ENCODE peak calls at places on chromosomes 16 and 17, in eight cellular contexts. W, J, G, L, U, O, I and M are unnamed samples. For H3K9me3, the result is how much of the 10 kb centered on the place peaks cover.

GRCh38 chr17:46727572-46728348 is 90.7 kb downstream of the WNT3 start:
- DNase-seq in G (no peak), I (no peak), L (no peak), U (no peak), J (no peak), W (peak), O (no peak), M (no peak)

GRCh38 chr16:75080205-75081029 is 36.2 kb downstream of the LDHD start:
- DNase-seq in O (no peak), L (no peak), W (peak), U (no peak), J (no peak), G (no peak), I (no peak), M (no peak)

GRCh38 chr16:87007907-87008306 is 309.3 kb downstream of the C16orf95 start:
- DNase-seq in U (no peak), W (no peak), O (peak), G (no peak), I (no peak), L (no peak), J (no peak), M (no peak)

GRCh38 chr17:72063262-72063661 is 57.6 kb upstream of the SOX9 start:
- DNase-seq in W (no peak), J (no peak), L (no peak), G (no peak), O (no peak), I (no peak), U (no peak), M (no peak)

GRCh38 chr16:57592591-57593003 is 35.8 kb upstream of the ADGRG1 start:
- DNase-seq in G (no peak), I (peak), J (peak), L (no peak), W (no peak), O (no peak), U (no peak), M (no peak)

GRCh38 chr16:10983175-10983558 is 38.8 kb downstream of the CLEC16A start:
- DNase-seq in G (no peak), U (no peak), J (no peak), O (no peak), L (no peak), W (no peak), I (no peak), M (no peak)

GRCh38 chr17:27218719-27219488 is 75.0 kb upstream of the WSB1 start:
- DNase-seq in U (no peak), W (no peak), I (no peak), L (no peak), O (no peak), G (no peak), J (no peak), M (no peak)

GRCh38 chr16:70269471-70269870 is 17.7 kb upstream of the EXOSC6 start:
- DNase-seq in G (no peak), J (no peak), O (peak), L (no peak), W (no peak), I (no peak), U (peak), M (no peak)

GRCh38 chr17:33639103-33639991 is 346.3 kb upstream of the ASIC2 start:
- DNase-seq in O (no peak), W (no peak), L (no peak), U (no peak), J (no peak), I (no peak), G (no peak), M (no peak)

GRCh38 chr17:73334771-73335513 is 23.1 kb upstream of the CDC42EP4 start:
- DNase-seq in G (no peak), O (no peak), W (no peak), U (no peak), L (no peak), I (no peak), J (no peak), M (no peak)

GRCh38 chr16:678858-679807 is 1.1 kb upstream of the STUB1 start:
- DNase-seq in W (no peak), I (peak), U (peak), L (peak), J (peak), O (peak), G (peak), M (peak)

GRCh38 chr16:8831450-8832382 is 34.1 kb downstream of the PMM2 start:
- DNase-seq in U (no peak), J (no peak), O (no peak), I (no peak), G (no peak), L (no peak), W (no peak), M (no peak)

GRCh38 chr17:37447641-37448040 is 41.0 kb downstream of the TADA2A start:
- DNase-seq in L (no peak), W (no peak), O (no peak), J (no peak), G (no peak), U (no peak), I (no peak), M (no peak)

GRCh38 chr16:83802135-83802534 is 5.6 kb upstream of the HSBP1 start:
- DNase-seq in O (no peak), W (peak), L (no peak), J (no peak), U (no peak), G (no peak), I (no peak), M (no peak)

GRCh38 chr17:71024172-71024571 is 854.8 kb downstream of the KCNJ2 start:
- DNase-seq in W (no peak), J (no peak), U (no peak), L (no peak), I (no peak), G (no peak), O (no peak), M (no peak)

GRCh38 chr17:49031965-49032928 is 35.1 kb downstream of the IGF2BP1 start:
- DNase-seq in G (no peak), I (no peak), J (peak), W (peak), L (peak), O (no peak), U (no peak), M (no peak)

GRCh38 chr17:43661699-43662431 is at the start of gene MEOX1:
- DNase-seq in G (no peak), I (no peak), U (no peak), O (no peak), J (no peak), L (no peak), W (no peak), M (no peak)

GRCh38 chr16:75250809-75251279 is 580 bp downstream of the BCAR1 start:
- DNase-seq in W (no peak), G (peak), L (no peak), J (no peak), I (no peak), U (peak), O (peak), M (peak)

GRCh38 chr16:84585886-84586285 is 32.0 kb downstream of the COTL1 start:
- DNase-seq in G (no peak), L (no peak), W (no peak), I (no peak), J (no peak), O (no peak), U (peak), M (no peak)

GRCh38 chr17:2150871-2151270 is 96.0 kb downstream of the HIC1 start:
- DNase-seq in I (no peak), L (no peak), J (no peak), G (no peak), W (no peak), O (no peak), U (no peak), M (no peak)

GRCh38 chr17:50986989-50987660 is 121.0 kb upstream of the TOB1 start:
- DNase-seq in O (no peak), J (no peak), G (no peak), U (no peak), L (no peak), I (no peak), W (peak), M (no peak)

GRCh38 chr17:59406808-59407381 is 75.4 kb downstream of the YPEL2 start:
- DNase-seq in O (no peak), U (no peak), J (no peak), G (no peak), I (no peak), L (no peak), W (peak), M (no peak)

GRCh38 chr17:66580178-66580577 is 254.7 kb upstream of the CACNG5 start:
- DNase-seq in W (peak), U (no peak), J (no peak), L (peak), G (peak), I (no peak), O (peak), M (peak)

GRCh38 chr17:9824797-9825338 is 856 bp upstream of the GLP2R start:
- DNase-seq in O (no peak), W (no peak), U (no peak), I (no peak), L (no peak), J (no peak), G (no peak), M (no peak)

GRCh38 chr17:9232155-9232475 is 210.8 kb downstream of the NTN1 start:
- DNase-seq in L (no peak), W (no peak), I (no peak), U (peak), O (no peak), G (no peak), J (no peak), M (no peak)

GRCh38 chr17:77681820-77682219 is 276.7 kb upstream of the TNRC6C start:
- DNase-seq in G (peak), W (no peak), O (peak), I (no peak), L (no peak), U (peak), J (no peak), M (peak)

GRCh38 chr16:77675464-77676324 is 46.6 kb upstream of the NUDT7 start:
- DNase-seq in U (peak), W (peak), I (peak), G (peak), J (peak), L (peak), O (peak), M (peak)

GRCh38 chr17:48375356-48375755 is 54.7 kb downstream of the SKAP1 start:
- DNase-seq in U (no peak), W (peak), I (no peak), O (no peak), G (no peak), L (no peak), J (no peak), M (no peak)

GRCh38 chr16:51540259-51540658 is 389.2 kb upstream of the SALL1 start:
- DNase-seq in J (no peak), G (no peak), L (no peak), W (no peak), I (no peak), O (no peak), U (no peak), M (no peak)

GRCh38 chr17:46033392-46033791 is 34.3 kb downstream of the STH start:
- DNase-seq in W (no peak), U (no peak), J (no peak), G (peak), O (no peak), I (no peak), L (no peak), M (no peak)

GRCh38 chr17:41734139-41734948 is at the start of gene HAP1:
- DNase-seq in O (no peak), L (no peak), U (no peak), I (no peak), W (no peak), G (peak), J (no peak), M (no peak)

GRCh38 chr16:78396046-78396445 is 296.6 kb downstream of the WWOX start:
- DNase-seq in J (no peak), I (no peak), G (no peak), U (no peak), W (no peak), L (no peak), O (no peak), M (no peak)

GRCh38 chr16:54957403-54957802 is 26.7 kb downstream of the IRX5 start:
- DNase-seq in L (no peak), O (no peak), U (no peak), G (no peak), W (no peak), J (peak), I (no peak), M (no peak)

GRCh38 chr16:67917852-67918236 is 13.8 kb downstream of the CTRL start:
- DNase-seq in L (no peak), J (no peak), G (no peak), O (no peak), W (no peak), U (no peak), I (no peak), M (no peak)

GRCh38 chr16:22297871-22298733 is 893 bp downstream of the POLR3E start:
- DNase-seq in J (peak), O (peak), U (peak), I (peak), G (peak), W (peak), L (peak), M (peak)

GRCh38 chr17:50263293-50264262 is 10.7 kb upstream of the TMEM92 start:
- DNase-seq in U (peak), L (no peak), I (no peak), O (no peak), W (no peak), G (peak), J (no peak), M (no peak)

GRCh38 chr16:71564377-71564967 is 12.4 kb downstream of the TAT start:
- DNase-seq in L (no peak), U (peak), G (no peak), J (peak), O (no peak), I (no peak), W (no peak), M (no peak)

GRCh38 chr16:58422809-58423208 is 30.5 kb downstream of the GINS3 start:
- DNase-seq in W (no peak), I (no peak), O (no peak), L (no peak), U (no peak), J (no peak), G (no peak), M (peak)

GRCh38 chr16:15509051-15509592 is 74.7 kb downstream of the BMERB1 start:
- DNase-seq in L (no peak), J (peak), W (no peak), I (peak), O (no peak), U (no peak), G (no peak), M (no peak)

GRCh38 chr16:88293097-88293496 is 89.7 kb upstream of the ZNF469 start:
- DNase-seq in L (no peak), O (no peak), J (no peak), I (no peak), G (no peak), W (no peak), U (no peak), M (no peak)

GRCh38 chr16:88289549-88290344 is 93.0 kb upstream of the ZNF469 start:
- DNase-seq in J (peak), G (no peak), O (no peak), I (no peak), U (peak), L (no peak), W (no peak), M (peak)

GRCh38 chr16:88289001-88289400 is 93.8 kb upstream of the ZNF469 start:
- DNase-seq in L (no peak), O (no peak), G (no peak), U (no peak), W (no peak), I (no peak), J (no peak), M (no peak)

GRCh38 chr16:88292007-88292940 is 90.5 kb upstream of the ZNF469 start:
- DNase-seq in W (no peak), G (no peak), L (no peak), I (no peak), U (peak), J (no peak), O (no peak), M (peak)

GRCh38 chr16:88290850-88291830 is 91.6 kb upstream of the ZNF469 start:
- DNase-seq in G (no peak), L (no peak), O (no peak), I (no peak), W (no peak), U (peak), J (no peak), M (peak)
- H3K9me3 ChIP-seq in G (under half), L (under half), O (under half), I (under half), W (under half), U (under half), J (under half), M (under half)

GRCh38 chr16:80682435-80683070 is 121.8 kb downstream of the CDYL2 start:
- DNase-seq in W (peak), J (no peak), U (no peak), I (no peak), L (no peak), O (no peak), G (no peak), M (no peak)
- H3K4me3 ChIP-seq in W (peak), J (no peak), U (no peak), I (no peak), L (no peak), O (no peak), G (no peak), M (no peak)

GRCh38 chr17:57405486-57406072 is 149.3 kb downstream of the MSI2 start:
- DNase-seq in I (no peak), G (no peak), W (no peak), J (no peak), O (no peak), L (no peak), U (no peak), M (no peak)
- H3K27ac ChIP-seq in I (no peak), G (peak), W (no peak), J (peak), O (peak), L (no peak), U (peak), M (peak)

GRCh38 chr16:89376812-89377445 is 113.4 kb downstream of the ANKRD11 start:
- DNase-seq in U (peak), I (no peak), G (no peak), W (no peak), O (no peak), J (no peak), L (no peak), M (no peak)
- H3K9me3 ChIP-seq in U (under half), I (under half), G (under half), W (under half), O (under half), J (under half), L (under half), M (under half)

DNA sequence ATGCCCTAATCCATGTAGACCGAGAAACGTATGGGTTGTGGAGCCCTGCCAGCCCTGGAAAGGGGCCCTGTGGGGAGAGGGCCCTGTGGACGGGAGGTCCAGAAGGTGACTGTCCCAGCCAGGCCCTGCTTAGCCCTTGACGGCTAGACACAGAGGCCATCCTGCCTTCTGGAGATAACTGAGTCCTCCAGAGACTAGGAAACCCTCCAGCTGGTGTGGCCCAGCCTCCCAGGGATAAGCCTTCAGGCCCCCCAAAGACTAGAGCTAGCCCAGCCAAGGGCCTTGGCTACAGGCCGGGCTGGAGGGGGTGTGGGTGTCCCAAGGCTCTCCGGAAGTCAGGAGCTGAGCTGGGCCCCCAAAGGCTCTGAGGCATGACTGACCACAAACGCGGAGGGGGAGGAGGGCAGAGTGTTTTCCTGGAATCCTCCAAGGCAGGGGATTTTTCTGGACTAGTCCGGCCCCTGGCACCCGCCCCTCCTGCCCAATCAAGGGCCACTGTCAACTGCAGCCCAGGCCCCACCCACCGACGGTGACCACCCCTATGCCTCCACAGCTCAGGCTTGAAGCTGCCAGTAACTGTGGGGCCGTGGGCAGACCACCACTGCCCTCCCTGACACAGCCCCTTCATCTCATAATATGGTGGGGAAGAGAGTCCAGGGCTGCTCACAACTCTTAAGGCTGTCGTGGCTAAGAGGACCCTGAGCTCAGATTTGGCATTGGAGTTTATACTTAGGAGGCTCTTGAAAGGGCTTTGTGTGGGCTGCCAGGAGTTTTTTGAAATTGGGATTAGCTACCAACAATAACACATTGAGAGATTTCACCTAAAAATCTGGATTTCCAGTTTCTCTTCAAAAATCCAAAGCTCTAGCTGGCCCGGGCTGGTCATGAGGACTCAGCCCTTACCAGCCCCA is 823 bp upstream of the VASN start:
- DNase-seq in I (no peak), L (peak), J (no peak), O (peak), U (peak), W (peak), G (peak), M (peak)
- H3K4me3 ChIP-seq in I (no peak), L (no peak), J (no peak), O (peak), U (peak), W (peak), G (peak), M (peak)

GRCh38 chr16:31009120-31009519 is 1.3 kb downstream of the STX1B start:
- DNase-seq in G (no peak), W (no peak), U (no peak), I (no peak), L (no peak), O (no peak), J (no peak), M (no peak)

GRCh38 chr16:31006086-31006385 is 4.4 kb downstream of the STX1B start:
- DNase-seq in G (no peak), I (no peak), O (no peak), J (no peak), W (no peak), L (no peak), U (no peak), M (no peak)

GRCh38 chr16:31006589-31006988 is 3.8 kb downstream of the STX1B start:
- DNase-seq in I (no peak), J (no peak), L (no peak), G (no peak), W (no peak), O (no peak), U (no peak), M (no peak)

GRCh38 chr16:31008154-31008950 is 2.1 kb downstream of the STX1B start:
- DNase-seq in O (no peak), G (no peak), U (no peak), J (no peak), I (no peak), L (no peak), W (peak), M (no peak)

DNA sequence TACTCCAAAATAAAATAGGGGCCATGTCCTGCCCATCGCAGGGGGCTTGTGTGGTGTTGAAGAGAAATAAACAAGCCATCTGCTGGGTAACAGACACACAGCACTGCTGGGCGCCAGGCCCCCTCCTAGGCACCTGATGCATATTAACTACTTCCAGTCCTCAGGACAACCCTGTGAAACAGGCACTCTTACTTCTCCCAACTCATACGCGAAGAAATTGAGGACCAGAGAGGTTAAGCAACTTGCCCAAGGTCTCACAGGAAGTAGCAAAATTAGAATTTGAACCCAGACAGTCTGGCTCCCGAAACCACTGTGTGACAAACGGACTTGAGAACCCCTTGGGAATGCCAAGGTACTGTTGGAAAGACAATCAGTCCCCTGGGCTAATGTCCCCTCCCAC is 2.8 kb downstream of the STX1B start:
- DNase-seq in G (no peak), L (no peak), I (no peak), W (no peak), U (no peak), J (no peak), O (no peak), M (no peak)
- H3K27ac ChIP-seq in G (no peak), L (no peak), I (no peak), W (no peak), U (no peak), J (no peak), O (no peak), M (no peak)

GRCh38 chr17:21149626-21150025 is 22.9 kb downstream of the DHRS7B start:
- DNase-seq in U (no peak), L (no peak), O (no peak), G (no peak), J (no peak), I (no peak), W (no peak), M (no peak)

GRCh38 chr17:21140911-21141310 is 14.1 kb downstream of the DHRS7B start:
- DNase-seq in L (no peak), J (no peak), W (no peak), U (no peak), G (no peak), O (no peak), I (no peak), M (no peak)

GRCh38 chr17:21146362-21147021 is 19.7 kb downstream of the DHRS7B start:
- DNase-seq in I (no peak), W (no peak), O (no peak), L (no peak), J (no peak), U (no peak), G (no peak), M (no peak)

GRCh38 chr17:21143695-21144094 is 16.9 kb downstream of the DHRS7B start:
- DNase-seq in U (no peak), G (no peak), W (no peak), J (no peak), L (no peak), I (no peak), O (no peak), M (no peak)
- H3K9me3 ChIP-seq in U (under half), G (under half), W (under half), J (under half), L (under half), I (under half), O (under half), M (under half)

GRCh38 chr17:78883090-78883532 is 19.9 kb downstream of the CEP295NL start:
- DNase-seq in G (peak), I (no peak), W (no peak), O (peak), U (peak), J (no peak), L (peak), M (peak)
- H3K4me3 ChIP-seq in G (peak), I (no peak), W (peak), O (peak), U (peak), J (no peak), L (no peak), M (peak)